ENCODE peak calls at places on chromosomes 16 and 17, in five cellular contexts. One of them, this sample, is unnamed.

GRCh38 chr17:63335818-63336217 is 110.3 kb downstream of the CYB561 start:
- DNase-seq in tibial nerve: no peak
- DNase-seq in left ventricle myocardium inferior: no peak
- DNase-seq in NB4: no peak
- DNase-seq in lower leg skin: no peak
- DNase-seq in this sample: no peak

GRCh38 chr17:40290629-40291296 is 3.1 kb downstream of the CDC6 start:
- DNase-seq in NB4: peak
- DNase-seq in left ventricle myocardium inferior: no peak
- DNase-seq in tibial nerve: peak
- DNase-seq in lower leg skin: peak
- DNase-seq in this sample: peak

GRCh38 chr17:57832299-57832698 is 17.5 kb downstream of the MRPS23 start:
- DNase-seq in lower leg skin: no peak
- DNase-seq in tibial nerve: no peak
- DNase-seq in NB4: peak
- DNase-seq in left ventricle myocardium inferior: no peak
- DNase-seq in this sample: no peak

GRCh38 chr17:37483311-37484039 is 6.2 kb upstream of the DUSP14 start:
- DNase-seq in lower leg skin: no peak
- DNase-seq in NB4: peak
- DNase-seq in left ventricle myocardium inferior: no peak
- DNase-seq in tibial nerve: no peak
- DNase-seq in this sample: peak

GRCh38 chr17:71699907-71700306 is 420.9 kb upstream of the SOX9 start:
- DNase-seq in tibial nerve: no peak
- DNase-seq in lower leg skin: no peak
- DNase-seq in NB4: no peak
- DNase-seq in left ventricle myocardium inferior: no peak
- DNase-seq in this sample: no peak

GRCh38 chr17:37088459-37088858 is 139.7 kb downstream of the AATF start:
- DNase-seq in NB4: no peak
- DNase-seq in left ventricle myocardium inferior: no peak
- DNase-seq in tibial nerve: no peak
- DNase-seq in lower leg skin: no peak
- DNase-seq in this sample: no peak

GRCh38 chr17:5610956-5611355 is 26.6 kb upstream of the NLRP1 start:
- DNase-seq in left ventricle myocardium inferior: no peak
- DNase-seq in lower leg skin: peak
- DNase-seq in NB4: peak
- DNase-seq in tibial nerve: peak
- DNase-seq in this sample: no peak

GRCh38 chr16:11627822-11628457 is 40.3 kb upstream of the SNN start:
- DNase-seq in left ventricle myocardium inferior: no peak
- DNase-seq in tibial nerve: no peak
- DNase-seq in lower leg skin: no peak
- DNase-seq in NB4: no peak
- DNase-seq in this sample: no peak

GRCh38 chr16:55825115-55825728 is 7.7 kb downstream of the CES1 start:
- DNase-seq in left ventricle myocardium inferior: no peak
- DNase-seq in lower leg skin: no peak
- DNase-seq in NB4: no peak
- DNase-seq in tibial nerve: no peak
- DNase-seq in this sample: no peak

DNA sequence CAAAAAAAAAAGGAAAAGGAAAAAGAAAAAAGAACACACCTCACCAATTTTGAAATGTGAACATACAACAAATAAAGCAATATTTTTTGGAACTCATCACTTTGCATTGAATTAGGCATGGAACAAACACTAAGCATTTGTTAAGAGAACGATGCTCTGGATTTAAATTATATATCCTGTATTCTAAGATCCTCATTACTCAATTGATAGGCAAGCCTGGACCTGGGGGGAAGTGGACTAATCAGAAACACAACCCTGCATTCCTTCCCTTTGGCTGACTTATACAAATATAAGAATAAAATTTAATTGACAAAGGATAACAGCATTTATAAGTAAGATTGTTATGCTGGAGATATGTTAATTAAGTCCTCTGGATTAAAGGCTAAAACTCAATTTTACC is 2.2 kb downstream of the GJC1 start:
- DNase-seq in lower leg skin: no peak
- DNase-seq in tibial nerve: no peak
- DNase-seq in NB4: no peak
- DNase-seq in left ventricle myocardium inferior: no peak
- DNase-seq in this sample: no peak
- H3K4me3 ChIP-seq in lower leg skin: no peak
- H3K4me3 ChIP-seq in tibial nerve: no peak
- H3K4me3 ChIP-seq in NB4: no peak
- H3K4me3 ChIP-seq in left ventricle myocardium inferior: peak
- H3K4me3 ChIP-seq in this sample: peak

GRCh38 chr16:85057212-85057889 is 29.8 kb downstream of the KIAA0513 start:
- DNase-seq in left ventricle myocardium inferior: no peak
- DNase-seq in tibial nerve: no peak
- DNase-seq in lower leg skin: no peak
- DNase-seq in NB4: no peak
- DNase-seq in this sample: no peak
- TF ChIP-seq CTCF in left ventricle myocardium inferior: peak
- TF ChIP-seq CTCF in tibial nerve: no peak
- TF ChIP-seq CTCF in lower leg skin: no peak
- TF ChIP-seq CTCF in NB4: peak
- TF ChIP-seq CTCF in this sample: peak

GRCh38 chr17:78742901-78743300 is 39.2 kb downstream of the CYTH1 start:
- DNase-seq in tibial nerve: no peak
- DNase-seq in NB4: no peak
- DNase-seq in left ventricle myocardium inferior: no peak
- DNase-seq in lower leg skin: no peak
- DNase-seq in this sample: no peak

GRCh38 chr17:78739331-78739853 is 42.7 kb downstream of the CYTH1 start:
- DNase-seq in tibial nerve: no peak
- DNase-seq in NB4: no peak
- DNase-seq in lower leg skin: no peak
- DNase-seq in left ventricle myocardium inferior: no peak
- DNase-seq in this sample: no peak

GRCh38 chr17:78738698-78739097 is 43.4 kb downstream of the CYTH1 start:
- DNase-seq in lower leg skin: no peak
- DNase-seq in tibial nerve: no peak
- DNase-seq in NB4: no peak
- DNase-seq in left ventricle myocardium inferior: no peak
- DNase-seq in this sample: no peak

GRCh38 chr17:78738245-78738644 is 43.8 kb downstream of the CYTH1 start:
- DNase-seq in NB4: no peak
- DNase-seq in lower leg skin: peak
- DNase-seq in tibial nerve: no peak
- DNase-seq in left ventricle myocardium inferior: no peak
- DNase-seq in this sample: no peak

GRCh38 chr17:78741644-78742284 is 40.3 kb downstream of the CYTH1 start:
- DNase-seq in tibial nerve: no peak
- DNase-seq in lower leg skin: no peak
- DNase-seq in NB4: no peak
- DNase-seq in left ventricle myocardium inferior: no peak
- DNase-seq in this sample: no peak
- H3K4me3 ChIP-seq in tibial nerve: no peak
- H3K4me3 ChIP-seq in lower leg skin: no peak
- H3K4me3 ChIP-seq in NB4: no peak
- H3K4me3 ChIP-seq in left ventricle myocardium inferior: no peak
- H3K4me3 ChIP-seq in this sample: no peak

GRCh38 chr16:19177111-19177747 is 9.2 kb downstream of the SYT17 start:
- DNase-seq in left ventricle myocardium inferior: no peak
- DNase-seq in tibial nerve: no peak
- DNase-seq in lower leg skin: no peak
- DNase-seq in NB4: no peak
- DNase-seq in this sample: no peak
- TF ChIP-seq CTCF in left ventricle myocardium inferior: no peak
- TF ChIP-seq CTCF in tibial nerve: no peak
- TF ChIP-seq CTCF in lower leg skin: no peak
- TF ChIP-seq CTCF in NB4: no peak
- TF ChIP-seq CTCF in this sample: no peak

GRCh38 chr16:19717781-19718623 is at the start of the genes IQCK and KNOP1:
- DNase-seq in NB4: peak
- DNase-seq in lower leg skin: peak
- DNase-seq in tibial nerve: peak
- DNase-seq in left ventricle myocardium inferior: peak
- DNase-seq in this sample: peak

GRCh38 chr16:19717319-19717718 is 708 bp downstream of the KNOP1 start:
- DNase-seq in NB4: peak
- DNase-seq in lower leg skin: no peak
- DNase-seq in tibial nerve: no peak
- DNase-seq in left ventricle myocardium inferior: no peak
- DNase-seq in this sample: no peak

GRCh38 chr16:19718624-19718965 is 524 bp downstream of the IQCK start:
- DNase-seq in lower leg skin: no peak
- DNase-seq in tibial nerve: no peak
- DNase-seq in left ventricle myocardium inferior: no peak
- DNase-seq in NB4: no peak
- DNase-seq in this sample: peak

GRCh38 chr16:19715566-19715965 is 2.5 kb downstream of the KNOP1 start:
- DNase-seq in NB4: no peak
- DNase-seq in left ventricle myocardium inferior: no peak
- DNase-seq in lower leg skin: no peak
- DNase-seq in tibial nerve: no peak
- DNase-seq in this sample: no peak

GRCh38 chr16:19716183-19716582 is 1.8 kb downstream of the KNOP1 start:
- DNase-seq in lower leg skin: no peak
- DNase-seq in tibial nerve: no peak
- DNase-seq in left ventricle myocardium inferior: no peak
- DNase-seq in NB4: no peak
- DNase-seq in this sample: no peak
- H3K4me3 ChIP-seq in lower leg skin: no peak
- H3K4me3 ChIP-seq in tibial nerve: no peak
- H3K4me3 ChIP-seq in left ventricle myocardium inferior: peak
- H3K4me3 ChIP-seq in NB4: peak
- H3K4me3 ChIP-seq in this sample: no peak